ENCODE peak calls at places on chromosome 7, in ten cellular contexts. N is Calu3, H is upper lobe of right lung, R is nephron progenitor cell, C is HFFc6, V is GM13976, Y is gastrocnemius medialis, O is fibroblast of villous mesenchyme, A is AG04450, L is cardiac fibroblast. T is an unnamed sample.

GRCh38 chr7:120052884-120053382 is 220.0 kb upstream of the KCND2 start:
- DNase-seq in L (peak), O (peak), N (peak), Y (peak), V (no peak), A (peak), R (peak), H (no peak), C (peak), T (no peak)

GRCh38 chr7:132771301-132771730 is 195.0 kb upstream of the PLXNA4 start:
- DNase-seq in C (no peak), L (no peak), V (no peak), R (no peak), Y (no peak), N (no peak), A (no peak), O (peak), H (no peak), T (no peak)

GRCh38 chr7:103524042-103524907 is 78.3 kb upstream of the SLC26A5 start:
- DNase-seq in C (peak), R (no peak), O (peak), L (peak), V (no peak), A (peak), Y (no peak), H (no peak), N (no peak), T (peak)

GRCh38 chr7:84025332-84025927 is 169.2 kb downstream of the SEMA3A start:
- DNase-seq in O (peak), N (peak), C (peak), L (peak), H (no peak), V (no peak), Y (no peak), R (peak), A (peak), T (no peak)

GRCh38 chr7:22196429-22196828 is 160.5 kb downstream of the RAPGEF5 start:
- DNase-seq in V (no peak), L (no peak), N (no peak), C (no peak), O (no peak), R (no peak), H (no peak), Y (no peak), A (no peak), T (no peak)

GRCh38 chr7:74429153-74429747 is 24.5 kb upstream of the GTF2IRD1 start:
- DNase-seq in H (no peak), R (no peak), C (peak), N (no peak), Y (no peak), O (peak), A (peak), V (no peak), L (peak), T (no peak)

GRCh38 chr7:16060492-16060891 is 360.8 kb downstream of the CRPPA start:
- DNase-seq in A (no peak), C (no peak), N (no peak), L (peak), R (no peak), O (no peak), Y (no peak), V (no peak), H (no peak), T (no peak)

GRCh38 chr7:133484135-133484534 is 231.3 kb downstream of the EXOC4 start:
- DNase-seq in O (no peak), R (no peak), Y (no peak), N (no peak), L (peak), A (no peak), H (no peak), V (no peak), C (no peak), T (no peak)

GRCh38 chr7:106504620-106505019 is 156.3 kb downstream of the CCDC71L start:
- DNase-seq in V (no peak), C (no peak), N (no peak), L (peak), A (no peak), Y (no peak), O (no peak), R (no peak), H (no peak), T (no peak)

GRCh38 chr7:20562461-20562860 is 53.0 kb upstream of the ABCB5 start:
- DNase-seq in V (no peak), A (no peak), N (peak), H (no peak), C (no peak), Y (no peak), O (no peak), R (no peak), L (peak), T (no peak)

GRCh38 chr7:17968791-17969715 is 28.8 kb upstream of the SNX13 start:
- DNase-seq in R (no peak), Y (no peak), L (no peak), H (no peak), V (no peak), A (no peak), N (no peak), C (no peak), O (peak), T (no peak)

GRCh38 chr7:151549083-151549482 is 29.4 kb upstream of the RHEB start:
- DNase-seq in L (no peak), A (no peak), C (no peak), O (no peak), Y (no peak), V (no peak), H (no peak), R (no peak), N (no peak), T (no peak)

GRCh38 chr7:114647518-114647917 is 232.9 kb downstream of the FOXP2 start:
- DNase-seq in O (no peak), Y (no peak), V (no peak), N (no peak), L (no peak), A (no peak), R (no peak), C (no peak), H (no peak), T (no peak)

GRCh38 chr7:139481364-139481763 is 2.1 kb downstream of the KLRG2 start:
- DNase-seq in A (no peak), R (no peak), Y (no peak), O (no peak), V (no peak), N (no peak), H (no peak), L (no peak), C (no peak), T (no peak)

GRCh38 chr7:150788474-150789269 is 11.5 kb downstream of the TMEM176B start:
- DNase-seq in C (no peak), V (no peak), R (no peak), A (no peak), L (no peak), O (no peak), N (no peak), H (no peak), Y (peak), T (peak)

GRCh38 chr7:37732253-37732652 is 48.7 kb downstream of the GPR141 start:
- DNase-seq in C (no peak), Y (peak), N (peak), V (peak), O (peak), L (peak), R (peak), H (no peak), A (no peak), T (no peak)

GRCh38 chr7:132592947-132593335 is 16.7 kb upstream of the PLXNA4 start:
- DNase-seq in R (no peak), C (no peak), L (no peak), Y (no peak), H (no peak), N (no peak), A (no peak), O (no peak), V (no peak), T (no peak)

GRCh38 chr7:12092499-12093130 is 118.5 kb upstream of the TMEM106B start:
- DNase-seq in V (no peak), A (no peak), C (no peak), L (peak), Y (no peak), H (no peak), N (no peak), O (no peak), R (no peak), T (no peak)

GRCh38 chr7:17030559-17030958 is 148.8 kb upstream of the AGR3 start:
- DNase-seq in N (no peak), O (no peak), A (no peak), Y (no peak), C (no peak), L (no peak), H (no peak), R (no peak), V (no peak), T (no peak)

GRCh38 chr7:13778967-13779366 is 210.5 kb downstream of the ETV1 start:
- DNase-seq in O (no peak), V (no peak), L (peak), A (no peak), R (no peak), C (peak), N (peak), H (peak), Y (no peak), T (no peak)

GRCh38 chr7:105055621-105056020 is 41.6 kb downstream of the KMT2E start:
- DNase-seq in Y (no peak), O (no peak), N (no peak), H (no peak), V (no peak), A (no peak), L (no peak), C (no peak), R (no peak), T (no peak)

GRCh38 chr7:120951826-120952225 is 1.2 kb downstream of the ING3 start:
- DNase-seq in V (no peak), A (no peak), O (no peak), C (no peak), Y (no peak), L (no peak), R (no peak), N (no peak), H (no peak), T (no peak)

GRCh38 chr7:30252885-30253795 is 31.3 kb upstream of the ZNRF2 start:
- DNase-seq in H (peak), N (peak), O (no peak), V (no peak), R (no peak), L (peak), C (no peak), A (no peak), Y (peak), T (peak)

GRCh38 chr7:23462846-23463245 is 7.4 kb downstream of the IGF2BP3 start:
- DNase-seq in A (no peak), H (no peak), Y (peak), R (no peak), O (peak), C (peak), L (peak), V (no peak), N (peak), T (no peak)

GRCh38 chr7:151140826-151141225 is 26.7 kb downstream of the GBX1 start:
- DNase-seq in N (no peak), A (no peak), C (no peak), H (peak), L (no peak), O (no peak), V (no peak), R (no peak), Y (no peak), T (no peak)

GRCh38 chr7:141550694-141551079 is 523 bp upstream of the AGK start:
- DNase-seq in H (no peak), O (no peak), L (no peak), C (no peak), Y (no peak), V (peak), A (no peak), R (peak), N (no peak), T (no peak)

GRCh38 chr7:51633596-51633995 is 317.0 kb upstream of the COBL start:
- DNase-seq in C (no peak), O (no peak), V (no peak), A (no peak), Y (no peak), L (no peak), N (no peak), R (no peak), H (no peak), T (no peak)

GRCh38 chr7:45703911-45704682 is 129.9 kb downstream of the ADCY1 start:
- DNase-seq in C (no peak), N (no peak), H (peak), Y (no peak), A (no peak), O (no peak), L (no peak), V (no peak), R (no peak), T (no peak)

GRCh38 chr7:123352957-123353356 is 153.2 kb upstream of the SLC13A1 start:
- DNase-seq in A (no peak), L (peak), C (no peak), V (no peak), Y (no peak), O (peak), R (no peak), N (no peak), H (no peak), T (no peak)

DNA sequence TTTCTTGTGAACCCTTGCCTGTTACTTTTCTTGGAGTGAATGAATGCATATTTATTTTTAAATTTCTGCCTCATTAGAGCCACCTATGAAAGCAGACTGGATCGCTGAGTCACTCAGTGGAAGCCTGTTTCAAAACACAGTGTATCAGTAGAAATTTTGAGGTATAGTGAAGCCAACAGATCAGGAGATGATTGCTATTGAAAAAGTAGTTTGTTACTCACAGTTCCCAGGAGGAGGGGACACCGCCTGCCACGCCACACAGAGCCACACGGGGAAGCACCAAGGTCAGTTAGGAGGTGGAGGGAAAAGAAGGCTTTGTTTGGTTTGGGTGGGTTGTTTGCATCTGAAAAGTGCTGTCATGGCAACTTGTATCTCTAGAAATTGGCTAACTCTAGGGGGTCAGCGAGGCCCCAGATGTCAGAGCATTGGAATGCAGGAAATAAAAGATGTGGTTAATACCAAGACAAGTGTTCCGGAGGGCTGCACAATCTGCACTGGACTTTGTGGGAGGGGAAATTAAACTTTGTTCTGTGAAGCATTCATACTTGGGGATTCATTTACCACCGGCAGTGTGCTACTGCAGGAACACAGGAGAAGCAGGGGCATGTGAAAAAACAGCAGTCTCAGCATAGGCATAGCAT is 106.4 kb upstream of the SDK1 start:
- DNase-seq in L (peak), Y (no peak), H (no peak), N (peak), A (peak), V (no peak), C (no peak), O (peak), R (no peak), T (no peak)
- TF ChIP-seq CTCF in L (peak), Y (no peak), H (peak), N (peak), A (peak), V (no peak), C (no peak), O (peak), R (no peak), T (no peak)

GRCh38 chr7:94888995-94889523 is 18.3 kb upstream of the PPP1R9A start:
- DNase-seq in O (no peak), H (no peak), R (no peak), N (no peak), A (no peak), V (no peak), C (no peak), L (no peak), Y (no peak), T (no peak)

GRCh38 chr7:94883676-94884075 is 23.7 kb upstream of the PPP1R9A start:
- DNase-seq in L (no peak), C (no peak), V (no peak), Y (no peak), R (no peak), N (no peak), O (no peak), A (no peak), H (no peak), T (no peak)

GRCh38 chr7:94893661-94894060 is 13.7 kb upstream of the PPP1R9A start:
- DNase-seq in O (no peak), Y (no peak), C (no peak), N (no peak), A (no peak), H (no peak), V (no peak), L (no peak), R (no peak), T (no peak)

GRCh38 chr7:94882891-94883290 is 24.5 kb upstream of the PPP1R9A start:
- DNase-seq in V (no peak), R (no peak), O (no peak), C (no peak), H (no peak), Y (no peak), A (no peak), L (no peak), N (no peak), T (no peak)

DNA sequence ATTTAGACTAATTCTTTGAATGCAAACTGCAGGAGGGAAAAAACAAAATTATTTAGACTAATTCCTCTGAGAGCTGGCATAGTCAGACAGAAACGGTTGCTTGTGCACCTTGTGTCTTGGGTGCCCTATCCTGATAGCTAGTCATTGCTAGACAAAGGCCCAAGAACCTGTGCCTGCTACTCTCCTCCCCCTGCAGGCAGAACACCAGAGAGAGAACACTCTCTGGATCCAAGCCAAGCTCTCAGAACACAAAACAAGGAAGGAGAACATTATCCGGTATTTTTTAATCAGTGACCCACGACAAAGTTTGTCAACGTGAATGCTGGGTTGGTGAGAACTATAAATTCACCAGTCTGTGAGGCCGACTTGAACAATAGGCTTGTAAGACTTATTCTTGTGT is 18.9 kb upstream of the PPP1R9A start:
- DNase-seq in V (no peak), O (peak), N (peak), R (no peak), A (no peak), Y (no peak), C (no peak), L (peak), H (no peak), T (peak)
- TF ChIP-seq CTCF in V (no peak), O (peak), N (peak), R (no peak), A (peak), Y (no peak), C (no peak), L (peak), H (peak), T (peak)

DNA sequence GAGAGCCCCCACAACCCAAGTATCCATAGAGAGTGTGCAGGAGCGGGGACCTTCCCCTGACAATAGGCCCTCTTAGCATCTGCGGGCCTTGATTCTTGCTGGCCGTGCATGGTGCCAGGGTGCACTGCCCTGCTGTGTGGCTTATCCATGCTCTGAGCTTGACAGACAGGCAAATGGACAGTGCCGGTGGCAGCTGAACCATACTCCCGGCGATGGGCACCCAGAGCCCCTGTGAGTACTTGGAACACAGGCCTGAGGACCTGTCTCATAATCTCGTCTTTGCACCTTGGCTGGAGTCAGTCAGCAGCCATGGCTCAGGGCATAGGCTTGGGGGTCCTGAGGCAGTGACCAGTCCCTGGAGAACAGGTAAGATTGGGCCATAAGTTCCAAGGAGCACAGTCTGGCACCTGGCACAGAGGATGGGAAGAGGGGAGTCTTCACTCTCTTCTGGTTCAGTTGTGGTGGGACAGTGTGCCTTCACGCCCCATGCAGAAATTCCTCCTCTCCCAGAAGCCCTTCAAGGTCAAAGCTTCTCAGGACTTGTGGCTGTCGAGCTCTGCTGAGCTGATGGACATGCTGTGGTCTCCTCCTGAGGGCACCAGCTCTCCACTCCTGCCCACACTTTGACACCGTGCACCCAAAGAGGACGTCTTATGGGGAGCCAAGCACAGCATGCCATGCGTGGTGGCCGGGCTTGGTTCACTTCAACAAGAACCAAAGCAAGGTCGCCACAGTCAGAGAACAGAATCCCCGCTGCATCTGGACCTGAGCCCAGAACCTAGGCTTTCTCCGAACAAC is 59.4 kb upstream of the CAMK2B start:
- DNase-seq in A (no peak), O (no peak), L (no peak), H (no peak), V (no peak), N (no peak), Y (no peak), C (no peak), R (no peak), T (no peak)
- TF ChIP-seq CTCF in A (no peak), O (no peak), L (no peak), H (no peak), V (no peak), N (no peak), Y (no peak), C (no peak), R (no peak), T (no peak)

GRCh38 chr7:135274495-135275268 is 41.0 kb downstream of the STRA8 start:
- DNase-seq in A (peak), R (peak), H (no peak), Y (peak), L (peak), V (peak), C (peak), N (peak), O (peak), T (peak)
- TF ChIP-seq CTCF in A (peak), R (peak), H (peak), Y (peak), L (peak), V (peak), C (peak), N (peak), O (peak), T (peak)